ENCODE peak calls at places on chromosomes 1 and 21, in eight cellular contexts. G is prostate gland, H is breast epithelium, S is adrenal gland, P is body of pancreas, Q is esophagus squamous epithelium, L is heart left ventricle, K is H1. V is an unnamed sample. For H3K9me3, the result is how much of the 10 kb centered on the place peaks cover.

GRCh38 chr1:43904660-43905551 is 28.7 kb upstream of the ARTN start:
- DNase-seq in P (no peak), L (no peak), S (no peak), H (no peak), K (no peak), Q (no peak), G (no peak), V (no peak)

GRCh38 chr1:66676616-66677298 is 75.5 kb upstream of the DYNLT5 start:
- DNase-seq in P (no peak), K (no peak), S (no peak), G (no peak), Q (no peak), L (no peak), H (no peak), V (no peak)

GRCh38 chr1:11888206-11888876 is 29.6 kb upstream of the NPPB start:
- DNase-seq in G (no peak), P (no peak), Q (no peak), S (no peak), K (no peak), L (no peak), H (no peak), V (no peak)

GRCh38 chr1:149917590-149918144 is at the start of gene SV2A:
- DNase-seq in P (peak), H (peak), L (no peak), G (peak), Q (no peak), S (peak), K (peak), V (no peak)

GRCh38 chr1:162230096-162230495 is 146.6 kb downstream of the SPATA46 start:
- DNase-seq in L (no peak), K (peak), H (no peak), Q (no peak), P (peak), G (peak), S (peak), V (no peak)

GRCh38 chr1:156832434-156832833 is 15.8 kb upstream of the SH2D2A start:
- DNase-seq in S (no peak), G (no peak), H (no peak), Q (no peak), L (no peak), P (no peak), K (no peak), V (no peak)

GRCh38 chr1:117928881-117929339 is 511 bp downstream of the GDAP2 start:
- DNase-seq in L (peak), Q (no peak), K (peak), P (peak), G (peak), S (peak), H (peak), V (peak)

GRCh38 chr1:157138220-157139124 is at the start of gene ETV3:
- DNase-seq in H (peak), S (peak), G (peak), L (peak), K (peak), P (peak), Q (peak), V (peak)

GRCh38 chr1:115697619-115698018 is 55.8 kb downstream of the VANGL1 start:
- DNase-seq in P (no peak), H (no peak), L (no peak), S (no peak), G (no peak), K (no peak), Q (no peak), V (no peak)

GRCh38 chr1:26961826-26962225 is 1.6 kb upstream of the KDF1 start:
- DNase-seq in L (no peak), S (no peak), P (no peak), G (no peak), H (no peak), K (no peak), Q (no peak), V (no peak)

GRCh38 chr1:225736651-225737097 is 41.0 kb upstream of the SRP9 start:
- DNase-seq in G (no peak), S (no peak), P (no peak), K (no peak), H (no peak), Q (no peak), L (no peak), V (no peak)

GRCh38 chr1:108503062-108503740 is 53.1 kb downstream of the NBPF6 start:
- DNase-seq in L (no peak), H (no peak), S (peak), K (no peak), Q (no peak), G (no peak), P (no peak), V (no peak)

GRCh38 chr1:39501666-39502065 is 10.2 kb downstream of the BMP8A start:
- DNase-seq in H (no peak), Q (no peak), L (no peak), G (no peak), P (no peak), S (peak), K (no peak), V (peak)

GRCh38 chr21:33428669-33429068 is 25.5 kb downstream of the IFNGR2 start:
- DNase-seq in G (peak), S (no peak), Q (no peak), P (no peak), H (no peak), L (no peak), K (no peak), V (no peak)

GRCh38 chr1:57198912-57199311 is 224.9 kb downstream of the DAB1 start:
- DNase-seq in G (no peak), P (no peak), K (no peak), L (no peak), H (no peak), Q (no peak), S (no peak), V (no peak)

GRCh38 chr21:45152265-45152746 is 77.9 kb downstream of the ADARB1 start:
- DNase-seq in P (no peak), K (peak), S (no peak), H (peak), G (no peak), Q (no peak), L (peak), V (no peak)

GRCh38 chr1:156282143-156282478 is 514 bp downstream of the SMG5 start:
- DNase-seq in P (peak), Q (no peak), L (no peak), H (peak), K (no peak), S (no peak), G (peak), V (no peak)

GRCh38 chr1:229227298-229227919 is 43.5 kb upstream of the RAB4A start:
- DNase-seq in H (peak), S (peak), G (peak), Q (no peak), L (peak), P (peak), K (peak), V (peak)

GRCh38 chr1:108897865-108898720 is 21.3 kb downstream of the GPSM2 start:
- DNase-seq in Q (no peak), K (no peak), L (no peak), S (peak), P (peak), G (peak), H (no peak), V (no peak)

GRCh38 chr1:18217398-18218043 is 109.9 kb downstream of the IGSF21 start:
- DNase-seq in L (no peak), H (no peak), G (no peak), S (peak), P (no peak), Q (no peak), K (peak), V (no peak)

GRCh38 chr1:4978660-4979390 is 324.4 kb downstream of the AJAP1 start:
- DNase-seq in L (no peak), S (no peak), P (no peak), K (no peak), Q (no peak), H (no peak), G (no peak), V (no peak)
- H3K9me3 ChIP-seq in L (under half), S (under half), P (under half), K (under half), Q (under half), H (under half), G (under half), V (under half)

DNA sequence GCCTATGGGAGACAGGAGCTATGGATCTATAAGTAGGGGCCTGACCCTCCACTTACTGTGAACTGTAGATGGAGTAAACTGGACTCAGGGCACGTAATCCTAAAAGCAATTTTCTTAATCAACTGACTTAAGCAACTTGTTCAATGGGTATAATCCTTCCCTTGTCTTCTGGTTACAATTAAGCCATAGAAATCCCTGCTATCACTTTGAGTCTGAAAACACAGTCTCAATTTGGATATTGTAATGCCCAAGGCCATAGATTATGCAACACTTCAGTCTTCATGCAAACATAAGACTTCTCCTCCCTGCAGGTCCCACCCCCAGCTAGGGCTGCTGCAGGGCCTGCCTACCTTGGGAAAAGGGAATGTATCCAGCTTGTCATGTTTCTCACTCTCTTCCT is 6.2 kb upstream of the SLC5A9 start:
- DNase-seq in K (no peak), L (no peak), G (no peak), H (no peak), Q (no peak), P (no peak), S (no peak), V (no peak)
- TF ChIP-seq POLR2A in K (no peak), L (no peak), G (no peak), H (no peak), Q (no peak), P (no peak), S (no peak), V (no peak)

DNA sequence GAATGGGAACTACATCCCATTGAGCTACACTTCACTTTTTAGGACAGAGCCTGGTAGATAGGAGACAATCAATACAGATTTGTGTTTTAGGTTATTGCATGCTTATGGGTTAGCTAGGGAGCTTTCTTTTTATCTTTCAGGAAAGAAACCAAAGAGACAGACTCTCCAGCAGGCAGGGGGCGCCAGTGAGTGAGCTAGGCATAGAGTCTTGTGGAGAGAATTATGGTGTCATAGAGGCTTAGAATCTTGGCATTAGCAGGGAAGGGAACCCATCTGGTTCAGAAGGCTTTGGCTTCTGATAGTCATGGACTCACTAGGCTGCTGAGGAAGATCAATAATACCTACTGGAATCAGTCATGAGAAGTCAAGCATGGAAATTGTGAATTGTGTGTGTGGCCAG is at the start of gene SMCP:
- DNase-seq in S (no peak), L (no peak), H (no peak), Q (no peak), G (no peak), K (peak), P (no peak), V (no peak)
- TF ChIP-seq CTCF in S (no peak), L (no peak), H (no peak), Q (no peak), G (no peak), K (peak), P (no peak), V (no peak)

DNA sequence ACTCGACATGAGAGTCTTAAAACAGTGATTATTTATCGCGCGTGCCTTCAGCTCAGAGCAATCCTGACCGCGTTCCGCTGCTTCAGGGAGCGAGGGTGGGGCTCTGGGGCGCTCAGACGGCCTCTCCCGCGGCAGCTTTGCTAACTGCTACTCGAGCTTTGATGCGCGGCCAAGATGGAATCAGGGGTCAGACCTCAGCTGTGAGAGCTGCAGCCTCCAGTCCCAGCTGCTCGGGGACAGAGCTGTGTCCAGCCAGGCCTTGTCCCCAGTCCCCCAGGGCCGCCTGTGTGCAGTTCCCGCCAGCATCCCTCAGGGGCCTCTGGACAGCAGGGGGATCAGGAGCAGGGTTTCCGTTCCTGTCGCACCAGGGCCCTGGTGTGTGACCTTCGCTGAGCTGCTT is 104.6 kb upstream of the TTC34 start:
- DNase-seq in P (no peak), K (no peak), S (no peak), G (no peak), Q (no peak), H (no peak), L (peak), V (no peak)
- H3K9me3 ChIP-seq in P (under half), K (half or more), S (under half), G (under half), Q (under half), H (under half), L (under half), V (under half)

GRCh38 chr1:85262985-85263384 is 3.5 kb upstream of the C1orf52 start:
- DNase-seq in Q (no peak), P (peak), G (no peak), H (no peak), K (no peak), S (no peak), L (no peak), V (no peak)

GRCh38 chr1:85259866-85260345 is 444 bp upstream of the C1orf52 start:
- DNase-seq in Q (no peak), H (no peak), S (no peak), P (no peak), K (no peak), L (peak), G (no peak), V (no peak)

GRCh38 chr1:85264150-85264549 is 4.7 kb upstream of the C1orf52 start:
- DNase-seq in H (no peak), S (no peak), K (no peak), P (no peak), L (no peak), G (no peak), Q (no peak), V (no peak)

GRCh38 chr1:85258536-85259117 is 835 bp downstream of the C1orf52 start:
- DNase-seq in S (peak), P (no peak), Q (no peak), G (no peak), L (no peak), H (no peak), K (no peak), V (no peak)

GRCh38 chr1:85259118-85259865 is at the start of gene C1orf52:
- DNase-seq in K (peak), L (peak), P (peak), S (peak), H (peak), G (peak), Q (peak), V (peak)
- TF ChIP-seq POLR2A in K (peak), L (no peak), P (no peak), S (peak), H (peak), G (peak), Q (no peak), V (peak)

GRCh38 chr1:207902566-207902965 is 8.4 kb downstream of the CD34 start:
- DNase-seq in K (no peak), P (no peak), S (no peak), G (no peak), H (no peak), Q (no peak), L (no peak), V (no peak)
- TF ChIP-seq CTCF in K (no peak), P (no peak), S (no peak), G (no peak), H (no peak), Q (no peak), L (no peak), V (no peak)

GRCh38 chr1:5329068-5329739 is 663.0 kb downstream of the NPHP4 start:
- DNase-seq in K (no peak), P (no peak), H (no peak), Q (no peak), L (no peak), G (no peak), S (no peak), V (no peak)
- H3K9me3 ChIP-seq in K (under half), P (under half), H (under half), Q (under half), L (under half), G (under half), S (under half), V (under half)

V was measured in gastrocnemius medialis.